ENCODE peak calls at places on chromosome 6, in four cellular contexts. One of them, this sample, is unnamed.
A peak's percentile ranks its signal among the peaks of the same experiment; 100 is the strongest.

GRCh38 chr6:40308533-40309306 is 278.4 kb downstream of the LRFN2 start:
- DNase-seq in GM12878: peak; percentile 11
- DNase-seq in SK-N-SH: peak; percentile 82
- DNase-seq in K562: peak; percentile 89
- DNase-seq in this sample: peak; percentile 93

GRCh38 chr6:52925042-52925441 is 15.5 kb upstream of the GSTA3 start:
- DNase-seq in SK-N-SH: no peak
- DNase-seq in GM12878: no peak
- DNase-seq in K562: no peak
- DNase-seq in this sample: no peak

GRCh38 chr6:131787955-131788712 is 19.7 kb upstream of the ENPP1 start:
- DNase-seq in K562: no peak
- DNase-seq in GM12878: no peak
- DNase-seq in SK-N-SH: no peak
- DNase-seq in this sample: no peak

GRCh38 chr6:44697333-44697732 is 309.8 kb downstream of the CDC5L start:
- DNase-seq in K562: no peak
- DNase-seq in GM12878: no peak
- DNase-seq in SK-N-SH: no peak
- DNase-seq in this sample: peak; percentile 17

GRCh38 chr6:110593637-110594036 is 117.2 kb upstream of the SLC22A16 start:
- DNase-seq in K562: no peak
- DNase-seq in GM12878: no peak
- DNase-seq in SK-N-SH: no peak
- DNase-seq in this sample: no peak

GRCh38 chr6:11358904-11359840 is 126.7 kb upstream of the NEDD9 start:
- DNase-seq in GM12878: no peak
- DNase-seq in SK-N-SH: no peak
- DNase-seq in K562: no peak
- DNase-seq in this sample: no peak

GRCh38 chr6:6586671-6587526 is 1.6 kb upstream of the LY86 start:
- DNase-seq in K562: no peak
- DNase-seq in SK-N-SH: no peak
- DNase-seq in GM12878: peak; percentile 95
- DNase-seq in this sample: no peak

GRCh38 chr6:73983367-73983766 is 287.4 kb downstream of the CD109 start:
- DNase-seq in SK-N-SH: no peak
- DNase-seq in GM12878: no peak
- DNase-seq in K562: no peak
- DNase-seq in this sample: no peak

GRCh38 chr6:53301801-53302537 is 46.8 kb downstream of the ELOVL5 start:
- DNase-seq in GM12878: no peak
- DNase-seq in SK-N-SH: no peak
- DNase-seq in K562: no peak
- DNase-seq in this sample: no peak

GRCh38 chr6:114364295-114364694 is 21.5 kb upstream of the HS3ST5 start:
- DNase-seq in SK-N-SH: no peak
- DNase-seq in GM12878: no peak
- DNase-seq in K562: no peak
- DNase-seq in this sample: peak; percentile 21

GRCh38 chr6:100269189-100269588 is 195.5 kb downstream of the SIM1 start:
- DNase-seq in GM12878: no peak
- DNase-seq in SK-N-SH: no peak
- DNase-seq in K562: no peak
- DNase-seq in this sample: no peak

GRCh38 chr6:33426590-33427563 is 7.0 kb downstream of the SYNGAP1 start:
- DNase-seq in GM12878: no peak
- DNase-seq in K562: no peak
- DNase-seq in SK-N-SH: peak; percentile 46
- DNase-seq in this sample: no peak

GRCh38 chr6:28861339-28861738 is 62.4 kb downstream of the TRIM27 start:
- DNase-seq in SK-N-SH: no peak
- DNase-seq in K562: no peak
- DNase-seq in GM12878: no peak
- DNase-seq in this sample: no peak

GRCh38 chr6:28858963-28859362 is 64.8 kb downstream of the TRIM27 start:
- DNase-seq in SK-N-SH: no peak
- DNase-seq in K562: no peak
- DNase-seq in GM12878: no peak
- DNase-seq in this sample: no peak

GRCh38 chr6:28862077-28862476 is 61.7 kb downstream of the TRIM27 start:
- DNase-seq in SK-N-SH: no peak
- DNase-seq in K562: no peak
- DNase-seq in GM12878: no peak
- DNase-seq in this sample: no peak

DNA sequence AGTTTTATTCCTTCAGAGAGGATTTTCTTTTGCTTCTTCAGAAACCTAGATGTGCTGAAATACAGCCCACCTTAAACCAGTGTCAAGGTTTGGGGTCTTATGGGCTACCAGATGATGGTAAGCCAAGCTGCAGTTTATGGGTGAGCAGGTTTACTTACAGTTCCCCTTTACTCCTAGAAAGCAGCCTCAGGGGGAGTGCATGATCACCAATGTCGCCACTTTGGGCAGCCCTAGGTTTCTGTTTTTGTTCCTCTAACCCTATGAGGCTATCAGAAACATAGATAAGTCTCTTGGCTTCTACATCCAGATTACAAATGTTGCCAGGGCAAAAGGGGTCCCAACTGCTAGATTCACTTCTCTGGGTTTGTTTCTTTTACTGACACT is 67.2 kb downstream of the TRIM27 start:
- DNase-seq in SK-N-SH: no peak
- DNase-seq in K562: no peak
- DNase-seq in GM12878: no peak
- DNase-seq in this sample: no peak
- TF ChIP-seq USF1 in SK-N-SH: no peak
- TF ChIP-seq USF1 in K562: no peak
- TF ChIP-seq USF1 in GM12878: no peak
- TF ChIP-seq USF1 in this sample: no peak

GRCh38 chr6:106508836-106509235 is 120.5 kb downstream of the RTN4IP1 start:
- DNase-seq in GM12878: no peak
- DNase-seq in SK-N-SH: no peak
- DNase-seq in K562: no peak
- DNase-seq in this sample: no peak

GRCh38 chr6:106512048-106512957 is 117.0 kb downstream of the RTN4IP1 start:
- DNase-seq in GM12878: no peak
- DNase-seq in SK-N-SH: peak; percentile 61
- DNase-seq in K562: no peak
- DNase-seq in this sample: peak; percentile 70

GRCh38 chr6:106510090-106510970 is 119.0 kb downstream of the RTN4IP1 start:
- DNase-seq in K562: no peak
- DNase-seq in GM12878: no peak
- DNase-seq in SK-N-SH: peak; percentile 68
- DNase-seq in this sample: peak; percentile 65

GRCh38 chr6:106511274-106512047 is 117.8 kb downstream of the RTN4IP1 start:
- DNase-seq in SK-N-SH: peak; percentile 60
- DNase-seq in GM12878: no peak
- DNase-seq in K562: no peak
- DNase-seq in this sample: peak; percentile 50

DNA sequence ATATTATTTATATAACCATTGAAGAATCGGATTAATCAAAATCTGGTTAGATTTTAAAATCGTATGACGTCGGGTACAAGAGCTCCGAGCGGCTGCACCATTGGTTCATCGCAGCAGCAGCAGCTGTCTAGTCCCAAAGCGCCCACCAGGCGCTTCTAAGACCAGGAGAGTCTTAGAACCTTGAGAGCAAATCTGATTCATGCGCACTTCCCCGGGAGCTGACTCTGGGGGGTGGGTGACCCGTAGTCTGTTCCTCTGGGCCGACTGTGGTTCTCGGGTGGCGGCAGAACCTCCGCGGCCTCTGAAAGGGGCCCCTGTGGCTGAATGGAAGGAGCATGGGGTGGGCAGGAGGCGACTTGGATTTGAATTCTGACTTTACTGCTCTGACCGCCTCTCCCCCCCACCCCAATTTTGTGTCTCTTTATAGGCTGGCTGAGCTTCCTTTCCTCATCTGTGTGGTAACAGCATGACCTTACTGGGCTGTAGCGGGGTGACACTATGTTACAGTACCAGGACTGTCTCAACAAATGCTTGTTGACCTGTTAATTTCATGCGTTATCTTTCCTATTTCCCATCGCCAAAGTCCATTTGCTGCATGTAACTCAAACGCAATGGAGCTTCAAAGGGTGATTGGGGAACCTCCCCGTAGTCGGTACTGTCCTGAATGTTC is 119.7 kb downstream of the RTN4IP1 start:
- DNase-seq in GM12878: no peak
- DNase-seq in K562: no peak
- DNase-seq in SK-N-SH: peak; percentile 17
- DNase-seq in this sample: peak; percentile 46
- TF ChIP-seq USF1 in GM12878: no peak
- TF ChIP-seq USF1 in K562: no peak
- TF ChIP-seq USF1 in SK-N-SH: no peak
- TF ChIP-seq USF1 in this sample: no peak

GRCh38 chr6:144897441-144897921 is 612.3 kb downstream of the UTRN start:
- DNase-seq in GM12878: no peak
- DNase-seq in K562: no peak
- DNase-seq in SK-N-SH: no peak
- DNase-seq in this sample: no peak
- TF ChIP-seq USF1 in GM12878: no peak
- TF ChIP-seq USF1 in K562: no peak
- TF ChIP-seq USF1 in SK-N-SH: no peak
- TF ChIP-seq USF1 in this sample: no peak

GRCh38 chr6:117602899-117603588 is 733 bp upstream of the GOPC start:
- DNase-seq in GM12878: no peak
- DNase-seq in SK-N-SH: no peak
- DNase-seq in K562: no peak
- DNase-seq in this sample: no peak

GRCh38 chr6:117602151-117602898 is at the start of gene GOPC:
- DNase-seq in GM12878: peak; percentile 93
- DNase-seq in SK-N-SH: peak; percentile 95
- DNase-seq in K562: peak; percentile 97
- DNase-seq in this sample: peak; percentile 93

GRCh38 chr6:117597755-117598154 is 4.6 kb downstream of the GOPC start:
- DNase-seq in SK-N-SH: no peak
- DNase-seq in GM12878: no peak
- DNase-seq in K562: no peak
- DNase-seq in this sample: no peak

GRCh38 chr6:117601811-117602150 is 530 bp downstream of the GOPC start:
- DNase-seq in K562: no peak
- DNase-seq in GM12878: no peak
- DNase-seq in SK-N-SH: no peak
- DNase-seq in this sample: no peak

GRCh38 chr6:117600008-117600743 is 2.1 kb downstream of the GOPC start:
- DNase-seq in K562: no peak
- DNase-seq in SK-N-SH: no peak
- DNase-seq in GM12878: no peak
- DNase-seq in this sample: no peak
- TF ChIP-seq USF1 in K562: peak; percentile 56
- TF ChIP-seq USF1 in SK-N-SH: peak; percentile 32
- TF ChIP-seq USF1 in GM12878: no peak
- TF ChIP-seq USF1 in this sample: no peak

DNA sequence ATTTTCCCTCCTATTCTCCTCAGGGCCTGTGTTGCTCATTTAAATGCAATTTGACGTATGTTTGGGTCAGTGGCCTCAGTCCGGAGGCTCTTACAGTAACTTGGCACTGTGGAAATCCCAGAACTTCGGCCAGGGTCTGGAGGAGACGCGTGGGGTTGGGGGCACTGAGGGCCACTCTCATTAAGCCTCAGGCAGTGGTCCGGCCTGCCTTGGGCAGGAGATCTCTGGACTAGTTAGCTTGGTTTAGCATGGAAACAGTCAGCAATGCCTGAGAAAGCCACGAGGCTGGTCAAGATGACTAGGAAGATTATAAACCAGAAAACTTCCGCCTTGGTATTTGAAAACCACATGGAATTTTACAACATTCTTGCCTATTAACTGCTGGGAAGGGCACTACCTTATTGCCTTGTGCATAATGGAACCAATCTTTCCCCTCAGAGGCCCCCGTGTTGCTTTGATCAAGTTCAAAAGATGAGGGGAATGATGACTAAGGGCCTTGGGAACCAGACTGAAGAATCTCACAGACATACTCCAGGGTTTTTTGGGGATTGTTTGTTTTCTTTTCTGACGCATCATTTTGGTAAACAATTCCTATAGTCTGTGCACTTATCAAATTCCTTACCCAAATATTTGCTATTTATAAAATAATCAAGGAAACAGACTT is 206.0 kb upstream of the PREP start:
- DNase-seq in GM12878: no peak
- DNase-seq in SK-N-SH: no peak
- DNase-seq in K562: no peak
- DNase-seq in this sample: no peak
- TF ChIP-seq USF1 in GM12878: no peak
- TF ChIP-seq USF1 in SK-N-SH: peak; percentile 5
- TF ChIP-seq USF1 in K562: no peak
- TF ChIP-seq USF1 in this sample: no peak

GRCh38 chr6:36867471-36868224 is 7.0 kb downstream of the PPIL1 start:
- DNase-seq in K562: no peak
- DNase-seq in GM12878: no peak
- DNase-seq in SK-N-SH: no peak
- DNase-seq in this sample: no peak
- TF ChIP-seq USF1 in K562: no peak
- TF ChIP-seq USF1 in GM12878: no peak
- TF ChIP-seq USF1 in SK-N-SH: no peak
- TF ChIP-seq USF1 in this sample: no peak

GRCh38 chr6:154156135-154156948 is 117.3 kb downstream of the OPRM1 start:
- DNase-seq in SK-N-SH: peak; percentile 25
- DNase-seq in K562: no peak
- DNase-seq in GM12878: no peak
- DNase-seq in this sample: peak; percentile 50

GRCh38 chr6:154157706-154158105 is 118.7 kb downstream of the OPRM1 start:
- DNase-seq in GM12878: no peak
- DNase-seq in K562: no peak
- DNase-seq in SK-N-SH: no peak
- DNase-seq in this sample: no peak

GRCh38 chr6:154159126-154159525 is 120.1 kb downstream of the OPRM1 start:
- DNase-seq in SK-N-SH: no peak
- DNase-seq in K562: no peak
- DNase-seq in GM12878: no peak
- DNase-seq in this sample: no peak

GRCh38 chr6:154157082-154157481 is 118.0 kb downstream of the OPRM1 start:
- DNase-seq in K562: no peak
- DNase-seq in GM12878: no peak
- DNase-seq in SK-N-SH: no peak
- DNase-seq in this sample: no peak

GRCh38 chr6:154154389-154154967 is 115.4 kb downstream of the OPRM1 start:
- DNase-seq in SK-N-SH: peak; percentile 33
- DNase-seq in GM12878: no peak
- DNase-seq in K562: peak; percentile 49
- DNase-seq in this sample: peak; percentile 51
- TF ChIP-seq USF1 in SK-N-SH: no peak
- TF ChIP-seq USF1 in GM12878: no peak
- TF ChIP-seq USF1 in K562: no peak
- TF ChIP-seq USF1 in this sample: no peak

GRCh38 chr6:167825759-167826229 is 917 bp upstream of the AFDN start:
- DNase-seq in SK-N-SH: peak; percentile 78
- DNase-seq in GM12878: no peak
- DNase-seq in K562: peak; percentile 88
- DNase-seq in this sample: peak; percentile 87
- TF ChIP-seq USF1 in SK-N-SH: no peak
- TF ChIP-seq USF1 in GM12878: no peak
- TF ChIP-seq USF1 in K562: no peak
- TF ChIP-seq USF1 in this sample: no peak

GRCh38 chr6:25017932-25018581 is 82.3 kb upstream of the RIPOR2 start:
- DNase-seq in SK-N-SH: no peak
- DNase-seq in GM12878: no peak
- DNase-seq in K562: no peak
- DNase-seq in this sample: peak; percentile 80
- TF ChIP-seq USF1 in SK-N-SH: no peak
- TF ChIP-seq USF1 in GM12878: no peak
- TF ChIP-seq USF1 in K562: no peak
- TF ChIP-seq USF1 in this sample: no peak